ENCODE peak calls at places on chromosomes 4 and X, in four cellular contexts. I is GM12878, B is HCT116, F is H1. A is an unnamed sample.

GRCh38 chr4:152308925-152309324 is 227.0 kb downstream of the FBXW7 start:
- DNase-seq in I (no peak), B (no peak), F (no peak), A (no peak)

GRCh38 chrX:139192386-139192961 is 338.1 kb upstream of the F9 start:
- DNase-seq in I (no peak), B (no peak), F (no peak), A (no peak)

GRCh38 chr4:173370130-173370476 is 651 bp upstream of the SAP30 start:
- DNase-seq in I (no peak), B (no peak), F (peak; percentile 52), A (no peak)

GRCh38 chrX:107766470-107767140 is 9.0 kb downstream of the TSC22D3 start:
- DNase-seq in I (no peak), B (no peak), F (no peak), A (no peak)

GRCh38 chr4:89538886-89539285 is 231.3 kb upstream of the GPRIN3 start:
- DNase-seq in I (no peak), B (no peak), F (no peak), A (no peak)

GRCh38 chrX:74343327-74343969 is 39.5 kb downstream of the ZCCHC13 start:
- DNase-seq in I (no peak), B (no peak), F (no peak), A (no peak)

GRCh38 chr4:169225058-169225751 is 45.6 kb downstream of the SH3RF1 start:
- DNase-seq in I (no peak), B (peak; percentile 93), F (no peak), A (no peak)

GRCh38 chrX:14027031-14027430 is 2.7 kb downstream of the GEMIN8 start:
- DNase-seq in I (no peak), B (no peak), F (no peak), A (no peak)

GRCh38 chrX:7318661-7319060 is 170.7 kb upstream of the PUDP start:
- DNase-seq in I (no peak), B (no peak), F (no peak), A (no peak)

DNA sequence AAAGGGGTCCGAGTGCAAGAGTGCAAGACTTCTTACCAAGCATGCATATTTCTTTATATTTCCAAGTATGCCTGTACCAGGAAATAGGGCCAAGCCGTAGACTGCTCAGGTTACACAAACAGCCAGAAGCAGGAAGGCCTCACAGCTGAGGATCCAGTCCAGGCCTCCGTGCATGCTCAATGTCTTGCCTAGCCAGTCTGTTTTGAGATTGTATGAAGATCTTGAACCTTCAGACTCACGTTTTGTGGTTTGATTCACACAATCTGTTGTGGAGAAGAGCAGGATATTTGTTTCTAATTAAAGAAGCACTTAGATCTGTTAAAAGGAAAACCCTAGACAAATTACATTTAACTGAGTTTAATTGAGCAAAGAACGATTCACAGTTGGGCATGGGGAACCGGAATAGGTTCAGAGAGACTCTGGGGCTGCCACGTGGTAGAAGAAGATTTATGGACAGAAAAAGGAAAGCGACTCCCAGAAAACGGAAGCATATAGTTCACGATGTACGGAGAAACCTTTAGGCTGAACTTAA is 1.2 kb downstream of the MGST2 start:
- DNase-seq in I (no peak), B (no peak), F (no peak), A (no peak)
- H3K27me3 ChIP-seq in I (no peaks in the 10 kb centered on the region), B (no peaks in the 10 kb centered on the region), F (no peaks in the 10 kb centered on the region), A (no peaks in the 10 kb centered on the region)

GRCh38 chr4:94486372-94486801 is 34.6 kb downstream of the PDLIM5 start:
- DNase-seq in I (no peak), B (no peak), F (no peak), A (no peak)
- TF ChIP-seq YY1 in I (no peak), B (no peak), F (no peak), A (no peak)

DNA sequence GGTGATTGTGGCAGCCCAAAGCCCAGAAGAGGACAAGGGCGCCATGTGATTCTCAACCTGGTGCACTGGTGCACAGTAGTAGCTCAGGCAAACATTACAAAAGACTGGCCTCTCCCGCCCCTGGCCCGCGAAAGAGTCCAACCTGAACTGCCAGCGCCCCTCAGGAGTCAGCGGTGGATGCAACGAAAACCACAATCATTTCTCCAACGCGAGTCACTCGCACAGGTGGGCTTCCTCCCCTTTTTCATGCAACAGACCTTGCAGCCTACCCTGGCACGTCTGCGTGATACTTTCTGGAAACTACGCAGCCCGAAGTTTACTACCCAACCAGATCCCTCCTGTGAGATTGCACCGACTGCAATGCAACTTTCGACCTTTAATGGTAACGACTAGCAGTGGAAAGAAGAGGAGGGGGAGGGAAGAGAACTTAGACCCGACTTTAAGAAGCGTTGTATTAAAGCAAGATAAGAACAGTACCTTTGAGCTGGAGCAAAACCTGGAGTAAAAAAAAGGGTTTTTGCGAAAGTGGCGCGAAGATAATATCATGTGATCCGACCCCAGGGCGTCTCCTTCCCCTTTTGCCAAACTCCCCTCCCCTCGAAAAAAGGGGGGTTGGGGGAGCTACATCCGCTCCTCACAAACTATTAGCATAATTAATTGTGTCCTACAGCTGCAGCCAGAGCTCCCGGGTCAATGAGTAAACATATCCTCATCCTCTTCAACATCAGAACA is 63.3 kb upstream of the CCDC160 start:
- DNase-seq in I (no peak), B (no peak), F (peak; percentile 46), A (peak; percentile 58)
- TF ChIP-seq ZNF274 in I (no peak), B (no peak), F (no peak), A (no peak)

GRCh38 chrX:85516131-85516530 is 136.7 kb upstream of the POF1B start:
- DNase-seq in I (no peak), B (no peak), F (no peak), A (no peak)

DNA sequence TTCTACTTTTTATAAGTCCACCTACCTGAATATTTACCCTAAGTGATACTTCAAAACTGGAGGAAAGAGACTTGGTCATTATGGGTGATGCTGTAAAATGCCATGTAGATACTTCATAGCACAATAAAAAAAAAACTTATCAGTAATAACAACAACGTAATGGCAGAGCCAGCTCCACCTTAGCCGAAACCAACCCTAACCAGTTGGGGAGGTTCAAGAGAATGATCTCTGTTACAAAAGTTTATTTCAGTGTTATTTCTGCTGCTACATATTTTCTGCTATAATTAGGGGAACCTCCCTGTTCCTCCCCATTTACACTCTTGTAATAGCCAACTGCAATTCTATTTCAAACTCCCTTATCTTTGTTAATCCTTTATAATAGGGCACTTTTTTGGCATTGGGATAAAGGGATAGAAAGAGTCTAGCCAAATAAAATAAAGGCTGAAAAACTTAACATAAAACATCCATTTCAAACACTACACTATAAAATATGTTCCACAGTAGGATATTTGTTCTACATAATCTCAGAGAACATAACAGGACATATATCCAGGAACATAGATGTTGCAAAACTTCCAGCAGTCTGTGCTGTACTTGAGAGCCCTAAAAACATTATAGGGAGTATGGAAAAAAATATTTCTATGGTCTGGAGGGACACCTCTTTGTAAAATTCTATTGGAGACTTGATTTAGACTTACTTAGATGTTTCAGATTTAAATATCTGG is 138.7 kb upstream of the POF1B start:
- DNase-seq in I (no peak), B (no peak), F (no peak), A (no peak)
- H3K27me3 ChIP-seq in I (no peaks in the 10 kb centered on the region), B (no peaks in the 10 kb centered on the region), F (no peaks in the 10 kb centered on the region), A (no peaks in the 10 kb centered on the region)

A was measured in NT2/D1.